ENCODE peak calls at places on chromosomes 2 and 18, in five cellular contexts. S is MM.1S, J is adrenal gland, I is cardiac muscle cell, U is pancreas. C is an unnamed sample. For H3K4me1, the result is how much of the 10 kb centered on the place peaks cover.

GRCh38 chr2:144111443-144111842 is 408.5 kb downstream of the ZEB2 start:
- DNase-seq in U (no peak), J (peak), S (no peak), I (no peak), C (peak)

GRCh38 chr2:218821605-218822211 is 9.9 kb downstream of the PRKAG3 start:
- DNase-seq in I (no peak), J (no peak), S (no peak), U (no peak), C (no peak)

GRCh38 chr2:38661306-38661705 is 4.6 kb upstream of the GALM start:
- DNase-seq in S (no peak), U (no peak), I (no peak), J (no peak), C (no peak)

GRCh38 chr2:176139170-176139611 is 9.7 kb downstream of the HOXD8 start:
- DNase-seq in S (no peak), U (no peak), J (peak), I (no peak), C (no peak)

GRCh38 chr2:161415467-161416293 is 417 bp upstream of the TBR1 start:
- DNase-seq in S (no peak), J (no peak), U (no peak), I (no peak), C (no peak)

GRCh38 chr2:5041501-5041900 is 650.7 kb upstream of the SOX11 start:
- DNase-seq in S (no peak), I (no peak), J (no peak), U (no peak), C (no peak)

GRCh38 chr2:104434363-104434792 is 419.5 kb upstream of the POU3F3 start:
- DNase-seq in J (peak), I (peak), U (peak), S (peak), C (peak)

GRCh38 chr18:12304351-12305210 is 3.5 kb upstream of the TUBB6 start:
- DNase-seq in S (no peak), J (no peak), U (peak), I (no peak), C (no peak)

GRCh38 chr2:192029089-192029488 is 165.6 kb downstream of the TMEFF2 start:
- DNase-seq in J (no peak), U (no peak), S (no peak), I (no peak), C (peak)

GRCh38 chr2:143901185-143901842 is 618.6 kb downstream of the ZEB2 start:
- DNase-seq in I (no peak), S (no peak), J (no peak), U (no peak), C (no peak)

GRCh38 chr2:31347788-31348187 is 66.8 kb downstream of the XDH start:
- DNase-seq in I (no peak), J (no peak), U (no peak), S (no peak), C (no peak)

GRCh38 chr18:8121942-8122480 is 487.2 kb upstream of the RAB12 start:
- DNase-seq in I (no peak), S (no peak), J (no peak), U (no peak), C (no peak)

GRCh38 chr2:168244318-168244717 is 3.1 kb downstream of the STK39 start:
- DNase-seq in S (no peak), I (peak), J (no peak), U (peak), C (no peak)

GRCh38 chr18:47999801-48000248 is 69.4 kb upstream of the SMAD2 start:
- DNase-seq in U (no peak), J (no peak), I (no peak), S (no peak), C (no peak)

GRCh38 chr2:236101311-236101950 is 66.8 kb downstream of the GBX2 start:
- DNase-seq in J (no peak), U (no peak), I (peak), S (no peak), C (no peak)

GRCh38 chr18:8051388-8051787 is 484.3 kb downstream of the PTPRM start:
- DNase-seq in I (no peak), U (no peak), S (no peak), J (no peak), C (no peak)

GRCh38 chr2:206955253-206955652 is 15.9 kb downstream of the CPO start:
- DNase-seq in S (no peak), U (no peak), J (no peak), I (peak), C (no peak)

GRCh38 chr2:85737481-85737880 is 16.3 kb upstream of the ATOH8 start:
- DNase-seq in J (peak), U (no peak), S (no peak), I (no peak), C (no peak)

GRCh38 chr2:168116448-168116847 is 130.9 kb downstream of the STK39 start:
- DNase-seq in J (no peak), I (no peak), S (no peak), U (no peak), C (peak)

GRCh38 chr18:79965119-79965902 is 868 bp downstream of the HSBP1L1 start:
- DNase-seq in I (no peak), S (no peak), J (peak), U (peak), C (peak)

GRCh38 chr2:10489842-10490555 is 41.9 kb upstream of the ODC1 start:
- DNase-seq in J (no peak), U (no peak), S (no peak), I (no peak), C (no peak)

GRCh38 chr2:127356531-127356930 is 31.2 kb downstream of the MAP3K2 start:
- DNase-seq in I (no peak), J (no peak), U (no peak), S (no peak), C (no peak)

GRCh38 chr2:121185571-121186074 is 99.4 kb downstream of the TFCP2L1 start:
- DNase-seq in I (no peak), J (no peak), S (no peak), U (no peak), C (no peak)

GRCh38 chr18:62490967-62491366 is 31.9 kb upstream of the ZCCHC2 start:
- DNase-seq in U (no peak), S (no peak), J (no peak), I (no peak), C (no peak)

GRCh38 chr2:239959059-239959971 is 65.8 kb downstream of the NDUFA10 start:
- DNase-seq in S (no peak), I (no peak), U (no peak), J (no peak), C (no peak)

DNA sequence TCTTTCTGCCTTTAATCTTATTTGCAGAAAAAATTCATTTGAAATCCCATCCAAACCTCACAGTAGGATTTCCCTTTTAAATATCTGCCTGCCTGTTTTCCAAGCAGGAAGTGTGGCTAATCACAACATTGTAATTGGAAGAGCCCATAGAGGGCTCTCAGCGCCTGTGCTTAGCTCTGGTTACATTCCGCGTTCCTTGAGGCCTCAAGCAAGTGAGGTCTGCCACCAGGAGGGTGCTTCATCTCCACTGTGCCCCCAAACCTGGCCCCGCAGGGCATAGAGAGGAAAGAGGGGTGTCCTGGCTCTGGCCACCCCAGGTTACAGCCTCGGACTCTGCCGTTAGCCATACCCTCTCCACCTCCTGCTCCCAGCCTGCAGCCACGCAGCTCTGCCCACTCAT is 214.8 kb downstream of the SP3 start:
- DNase-seq in I (peak), J (no peak), U (no peak), S (no peak), C (no peak)
- TF ChIP-seq CTCF in I (peak), J (no peak), U (no peak), S (no peak), C (no peak)

GRCh38 chr2:173578404-173579092 is 223.9 kb downstream of the CDCA7 start:
- DNase-seq in U (no peak), S (no peak), I (no peak), J (no peak), C (no peak)
- H3K4me3 ChIP-seq in U (no peak), S (no peak), I (no peak), J (no peak), C (no peak)

DNA sequence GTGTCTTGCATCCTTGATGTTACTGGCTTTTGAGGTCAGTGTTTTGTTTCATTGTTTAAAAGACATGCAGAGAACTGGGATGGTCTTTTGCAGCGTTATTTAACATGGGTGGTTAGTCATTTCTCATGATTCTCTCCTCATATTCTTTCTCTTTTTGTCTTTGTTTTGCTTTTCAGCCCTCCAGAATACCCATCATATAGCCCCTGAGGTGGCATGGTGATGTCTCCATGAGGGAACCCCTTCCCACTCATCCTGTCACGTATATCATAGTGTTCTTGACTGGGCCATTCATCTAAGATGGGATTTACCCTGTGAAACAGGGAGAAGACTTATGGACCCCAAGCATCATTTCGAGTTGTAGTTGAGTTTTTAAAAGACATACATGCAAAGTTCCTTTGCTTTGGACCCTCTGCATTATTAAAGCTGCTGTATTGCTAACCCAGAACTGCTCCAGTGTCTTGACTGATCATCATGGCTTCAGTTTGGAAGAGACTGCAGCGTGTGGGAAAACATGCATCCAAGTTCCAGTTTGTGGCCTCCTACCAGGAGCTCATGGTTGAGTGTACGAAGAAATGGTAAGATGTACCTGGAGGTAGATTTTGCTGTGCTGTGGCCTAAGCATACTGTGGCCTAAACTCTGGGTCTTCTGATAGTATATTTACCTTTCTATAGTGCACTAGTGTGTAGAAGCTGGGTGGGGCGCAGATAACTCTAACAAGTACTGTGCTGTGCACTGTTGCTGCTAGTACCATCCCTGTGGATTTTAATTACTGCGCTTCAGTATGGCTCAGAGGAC is 1.4 kb downstream of the EHBP1 start:
- DNase-seq in U (no peak), S (no peak), I (no peak), J (no peak), C (no peak)
- H3K4me1 ChIP-seq in U (under half), S (under half), I (under half), J (under half), C (under half)

DNA sequence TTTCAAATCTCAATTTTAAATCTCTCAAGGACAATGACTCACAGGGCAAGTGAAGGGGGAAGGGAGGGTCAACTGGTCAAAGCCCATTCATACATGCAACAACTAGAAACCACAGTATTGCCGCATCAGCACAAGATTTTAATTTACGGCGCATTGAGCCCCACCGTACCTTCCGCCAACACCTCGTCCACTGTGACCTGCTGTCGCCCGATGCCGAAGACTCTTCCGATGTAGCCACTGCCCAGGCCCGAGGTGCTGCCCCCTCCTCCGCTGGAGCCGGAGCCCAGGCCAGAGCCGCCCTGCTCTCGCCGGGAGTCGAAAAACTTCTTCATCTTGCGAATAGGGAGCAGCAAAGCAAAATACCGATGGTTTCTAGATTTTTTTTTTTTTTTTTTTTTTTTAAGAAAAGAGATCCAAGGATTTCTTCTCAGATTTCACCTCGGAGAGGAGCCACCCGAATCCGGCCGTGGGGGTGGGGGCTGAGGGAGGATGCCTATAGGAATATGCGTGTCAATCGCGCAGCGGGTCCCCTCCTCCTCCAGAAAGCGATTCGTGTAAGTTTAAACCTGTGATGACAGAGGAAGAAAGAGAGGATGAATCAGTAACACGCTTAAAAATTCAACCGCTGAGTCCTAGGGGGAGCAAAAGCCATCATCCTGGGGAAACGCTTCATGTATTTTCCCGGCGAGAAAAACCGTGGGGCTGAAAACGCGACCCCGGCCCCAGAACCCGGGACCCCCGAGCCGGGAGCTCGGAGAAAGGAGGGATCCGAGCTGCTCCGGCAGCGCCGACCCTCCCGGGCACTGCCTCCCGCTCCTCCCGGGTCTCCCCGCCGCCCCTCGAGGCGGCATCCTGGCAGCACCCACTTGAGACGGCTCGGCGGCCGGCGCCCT is 584 bp downstream of the AAK1 start:
- DNase-seq in J (peak), I (peak), U (peak), S (peak), C (peak)
- TF ChIP-seq CTCF in J (no peak), I (peak), U (no peak), S (no peak), C (no peak)

GRCh38 chr2:73268368-73268830 is 15.9 kb downstream of the FBXO41 start:
- DNase-seq in S (no peak), J (no peak), I (no peak), U (no peak), C (no peak)

GRCh38 chr2:73267008-73267407 is 17.3 kb downstream of the FBXO41 start:
- DNase-seq in J (no peak), S (no peak), I (no peak), U (no peak), C (no peak)

GRCh38 chr2:73268831-73269685 is 15.2 kb downstream of the FBXO41 start:
- DNase-seq in U (peak), I (peak), S (peak), J (no peak), C (no peak)

GRCh38 chr2:73272270-73272669 is 12.0 kb downstream of the FBXO41 start:
- DNase-seq in U (no peak), J (no peak), S (no peak), I (no peak), C (no peak)

DNA sequence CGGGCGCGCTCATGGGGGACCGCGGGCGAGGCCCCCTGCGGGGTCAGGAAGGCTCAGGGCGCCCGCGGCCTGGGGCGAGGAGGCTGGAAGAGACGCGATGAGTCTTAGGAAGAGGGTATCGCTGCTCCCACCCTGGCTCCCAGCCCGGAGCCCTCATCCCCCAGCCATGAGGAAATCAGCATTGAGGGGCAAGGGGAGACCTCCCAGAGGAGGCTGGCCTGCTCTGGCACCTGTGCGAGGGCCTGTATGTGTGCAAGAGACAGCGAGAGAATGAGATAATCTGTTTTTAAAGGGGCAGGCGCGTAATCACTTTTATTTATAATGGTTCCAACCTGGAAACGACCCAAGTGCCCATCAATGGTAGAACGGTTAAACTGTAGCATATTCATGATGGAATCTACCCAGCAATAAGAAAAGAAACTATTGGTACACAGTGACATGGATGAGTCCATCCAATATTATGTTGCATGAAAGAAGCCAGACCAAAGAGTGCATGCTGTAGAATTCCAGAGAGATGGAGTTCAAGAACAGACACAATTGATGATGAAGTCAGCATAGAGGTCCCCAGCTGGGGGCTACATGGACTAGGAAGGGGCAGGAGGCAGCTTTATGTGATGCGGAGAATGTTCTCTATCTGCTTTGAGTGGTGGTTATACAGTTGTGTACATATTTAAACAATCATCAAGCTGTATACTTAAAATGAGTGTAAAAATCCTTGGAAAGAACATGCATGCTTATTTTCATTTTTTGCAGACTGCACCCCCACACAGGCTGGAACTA is 14.4 kb downstream of the FBXO41 start:
- DNase-seq in U (no peak), I (no peak), S (no peak), J (no peak), C (no peak)
- H3K4me3 ChIP-seq in U (peak), I (no peak), S (peak), J (no peak), C (no peak)

GRCh38 chr2:197804758-197805597 is 585 bp downstream of the PLCL1 start:
- DNase-seq in U (no peak), S (peak), I (peak), J (peak), C (peak)
- H3K4me1 ChIP-seq in U (under half), S (under half), I (under half), J (under half), C (under half)

GRCh38 chr2:109171444-109172334 is 42.7 kb downstream of the SH3RF3 start:
- DNase-seq in J (peak), I (peak), S (no peak), U (no peak), C (peak)
- TF ChIP-seq CTCF in J (peak), I (peak), S (no peak), U (no peak), C (no peak)

DNA sequence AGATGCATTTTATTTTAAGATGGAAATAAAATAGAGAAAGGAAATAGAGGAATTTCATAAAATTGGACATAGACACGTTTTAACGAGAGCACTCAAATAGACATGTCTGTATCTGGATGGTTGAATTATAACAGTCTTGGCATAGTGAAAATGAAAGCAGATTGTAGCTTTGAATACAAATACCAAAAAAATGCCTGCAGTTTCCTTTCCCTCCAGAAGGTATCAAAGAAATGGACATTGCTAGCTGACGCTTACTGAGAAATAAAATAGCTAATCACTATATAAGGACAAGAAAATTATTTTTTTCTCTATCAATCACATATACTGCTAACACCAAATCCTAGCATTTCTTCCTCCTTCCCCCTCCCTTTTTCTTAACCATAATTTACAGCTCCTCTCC is 11.4 kb upstream of the MAPRE2 start:
- DNase-seq in J (no peak), U (no peak), S (peak), I (no peak), C (no peak)
- H3K4me3 ChIP-seq in J (no peak), U (peak), S (peak), I (no peak), C (no peak)

C was measured in BE2C.